ENCODE peak calls at places on chromosomes 1 and 21, in nine cellular contexts. Z is K562, V is astrocyte of the spinal cord, R is stomach, W is type B pancreatic cell, T is lower lobe of right lung, D is B cell, Q is right lobe of liver, K is GM20000. M is an unnamed sample.

GRCh38 chr1:205787287-205787916 is 12.1 kb upstream of the RAB29 start:
- DNase-seq in V (no peak), D (no peak), W (no peak), K (no peak), Q (no peak), T (no peak), Z (no peak), R (no peak), M (no peak)

GRCh38 chr1:226656201-226656600 is 82.9 kb downstream of the ITPKB start:
- DNase-seq in W (no peak), V (no peak), D (no peak), R (peak), K (no peak), Q (peak), Z (no peak), T (no peak), M (no peak)

GRCh38 chr1:202587859-202588480 is 122.3 kb downstream of the SYT2 start:
- DNase-seq in D (no peak), Z (no peak), K (no peak), W (no peak), Q (no peak), T (no peak), V (no peak), R (no peak), M (no peak)

GRCh38 chr21:26447932-26448331 is 125.2 kb downstream of the CYYR1 start:
- DNase-seq in D (no peak), Z (no peak), K (no peak), V (no peak), R (no peak), T (no peak), W (no peak), Q (no peak), M (no peak)

GRCh38 chr1:154842635-154843034 is 27.4 kb downstream of the KCNN3 start:
- DNase-seq in W (no peak), D (no peak), R (no peak), Z (no peak), V (no peak), Q (no peak), T (no peak), K (no peak), M (no peak)

GRCh38 chr1:155006601-155007101 is 4.0 kb downstream of the ZBTB7B start:
- DNase-seq in Q (no peak), W (no peak), V (no peak), Z (no peak), D (no peak), T (no peak), R (no peak), K (no peak), M (no peak)

GRCh38 chr1:161119379-161120061 is 1.6 kb downstream of the NIT1 start:
- DNase-seq in K (peak), V (peak), T (no peak), Q (peak), W (no peak), R (no peak), Z (peak), D (no peak), M (peak)

GRCh38 chr1:107430540-107431228 is 289.8 kb downstream of the NTNG1 start:
- DNase-seq in D (peak), Z (peak), T (no peak), K (peak), W (no peak), V (peak), R (peak), Q (peak), M (no peak)

GRCh38 chr1:205275133-205275532 is 46.4 kb downstream of the NUAK2 start:
- DNase-seq in Z (no peak), D (peak), K (no peak), W (no peak), V (no peak), T (peak), Q (peak), R (peak), M (no peak)

GRCh38 chr1:210230149-210230695 is 2.4 kb upstream of the SERTAD4 start:
- DNase-seq in K (no peak), T (no peak), W (no peak), V (no peak), R (no peak), D (no peak), Z (no peak), Q (no peak), M (no peak)

GRCh38 chr21:32215306-32215685 is 63.6 kb downstream of the MIS18A start:
- DNase-seq in D (no peak), Z (no peak), W (peak), K (no peak), V (no peak), T (no peak), Q (no peak), R (no peak), M (no peak)

GRCh38 chr1:10685851-10686403 is 110.5 kb downstream of the CASZ1 start:
- DNase-seq in R (peak), D (no peak), V (no peak), Z (no peak), W (no peak), K (no peak), T (no peak), Q (no peak), M (no peak)

GRCh38 chr1:219066631-219067349 is 106.9 kb upstream of the LYPLAL1 start:
- DNase-seq in T (no peak), W (no peak), Z (no peak), Q (no peak), D (no peak), V (peak), K (no peak), R (no peak), M (no peak)

GRCh38 chr1:114270255-114271117 is 116.8 kb upstream of the SYT6 start:
- DNase-seq in Q (no peak), R (no peak), T (no peak), D (no peak), W (no peak), K (no peak), Z (no peak), V (no peak), M (no peak)

GRCh38 chr1:84406209-84406917 is 8.1 kb downstream of the DNASE2B start:
- DNase-seq in W (no peak), V (peak), D (no peak), R (no peak), K (no peak), Z (no peak), Q (no peak), T (no peak), M (no peak)

GRCh38 chr21:45735259-45736000 is 91.9 kb downstream of the PCBP3 start:
- DNase-seq in Z (no peak), K (no peak), T (no peak), Q (no peak), D (no peak), R (no peak), W (no peak), V (no peak), M (no peak)

GRCh38 chr1:156055649-156056048 is 1.1 kb downstream of the LAMTOR2 start:
- DNase-seq in V (no peak), W (no peak), T (no peak), Z (no peak), R (no peak), Q (no peak), D (no peak), K (no peak), M (no peak)

GRCh38 chr1:65979145-65979544 is 186.4 kb downstream of the PDE4B start:
- DNase-seq in T (no peak), R (no peak), D (no peak), Q (no peak), V (peak), W (no peak), Z (no peak), K (no peak), M (no peak)

GRCh38 chr1:191575180-191575579 is 583.1 kb upstream of the RGS18 start:
- DNase-seq in Z (no peak), W (no peak), T (no peak), K (no peak), R (no peak), Q (no peak), D (no peak), V (peak), M (no peak)

GRCh38 chr1:150809651-150810050 is 1.6 kb upstream of the CTSK start:
- DNase-seq in K (no peak), T (no peak), R (no peak), W (no peak), D (no peak), Q (no peak), Z (no peak), V (peak), M (no peak)

GRCh38 chr1:116949213-116949985 is 39.7 kb downstream of the PTGFRN start:
- DNase-seq in T (no peak), R (no peak), W (no peak), V (no peak), K (no peak), D (no peak), Z (no peak), Q (no peak), M (no peak)

GRCh38 chr1:183069562-183070216 is 46.5 kb downstream of the LAMC1 start:
- DNase-seq in W (no peak), T (peak), R (no peak), V (no peak), Z (no peak), K (no peak), D (no peak), Q (no peak), M (no peak)

GRCh38 chr1:245462161-245462560 is 307.4 kb downstream of the KIF26B start:
- DNase-seq in V (no peak), R (no peak), Z (no peak), T (no peak), D (no peak), K (no peak), W (no peak), Q (no peak), M (no peak)

GRCh38 chr1:204946640-204947039 is 76.0 kb downstream of the NFASC start:
- DNase-seq in Z (no peak), R (no peak), T (no peak), Q (no peak), W (no peak), D (no peak), K (no peak), V (no peak), M (no peak)

GRCh38 chr1:1175221-1176062 is 1.8 kb downstream of the TTLL10 start:
- DNase-seq in K (peak), W (no peak), V (no peak), T (no peak), R (no peak), Z (no peak), D (no peak), Q (peak), M (peak)

GRCh38 chr1:67188137-67188536 is 21.9 kb downstream of the IL23R start:
- DNase-seq in V (no peak), R (no peak), W (no peak), Q (no peak), T (no peak), D (no peak), K (no peak), Z (no peak), M (no peak)

GRCh38 chr1:43366179-43366578 is 1.6 kb downstream of the ELOVL1 start:
- DNase-seq in T (peak), K (no peak), Z (peak), W (no peak), R (peak), Q (no peak), V (no peak), D (no peak), M (no peak)

GRCh38 chr1:190436615-190437014 is 41.0 kb downstream of the BRINP3 start:
- DNase-seq in K (peak), T (no peak), D (no peak), Q (no peak), V (peak), R (no peak), W (no peak), Z (no peak), M (no peak)

GRCh38 chr1:48251858-48252257 is 29.3 kb downstream of the SLC5A9 start:
- DNase-seq in R (no peak), W (no peak), V (no peak), D (no peak), Q (no peak), K (no peak), T (no peak), Z (no peak), M (no peak)

GRCh38 chr1:48248356-48248755 is 25.8 kb downstream of the SLC5A9 start:
- DNase-seq in T (no peak), W (no peak), D (no peak), Z (no peak), V (no peak), K (no peak), Q (no peak), R (no peak), M (no peak)

GRCh38 chr1:48250572-48250971 is 28.1 kb downstream of the SLC5A9 start:
- DNase-seq in W (no peak), R (peak), V (no peak), T (no peak), Q (no peak), Z (no peak), K (no peak), D (no peak), M (no peak)

GRCh38 chr1:48251323-48251722 is 28.8 kb downstream of the SLC5A9 start:
- DNase-seq in D (no peak), Z (no peak), R (no peak), W (no peak), K (no peak), T (no peak), V (no peak), Q (no peak), M (no peak)

GRCh38 chr1:48249868-48250267 is 27.4 kb downstream of the SLC5A9 start:
- DNase-seq in T (no peak), R (no peak), W (no peak), V (no peak), K (no peak), Q (no peak), Z (no peak), D (no peak), M (no peak)
- TF ChIP-seq CTCF in T (no peak), R (no peak), W (no peak), V (no peak), K (no peak), Q (no peak), Z (no peak), D (no peak), M (no peak)

GRCh38 chr21:28779914-28780313 is 212.8 kb downstream of the LTN1 start:
- DNase-seq in D (no peak), R (no peak), V (no peak), W (no peak), T (no peak), Q (no peak), K (no peak), Z (no peak), M (no peak)

GRCh38 chr21:28775071-28775470 is 217.6 kb downstream of the LTN1 start:
- DNase-seq in V (no peak), Z (no peak), R (no peak), D (no peak), K (no peak), W (no peak), Q (no peak), T (no peak), M (no peak)

GRCh38 chr21:28771790-28772501 is 220.7 kb downstream of the LTN1 start:
- DNase-seq in D (no peak), Q (no peak), V (peak), K (no peak), Z (no peak), T (no peak), R (no peak), W (no peak), M (no peak)

GRCh38 chr21:28773036-28773435 is 219.6 kb downstream of the LTN1 start:
- DNase-seq in Q (no peak), T (no peak), R (no peak), Z (no peak), W (no peak), V (no peak), K (no peak), D (no peak), M (no peak)

DNA sequence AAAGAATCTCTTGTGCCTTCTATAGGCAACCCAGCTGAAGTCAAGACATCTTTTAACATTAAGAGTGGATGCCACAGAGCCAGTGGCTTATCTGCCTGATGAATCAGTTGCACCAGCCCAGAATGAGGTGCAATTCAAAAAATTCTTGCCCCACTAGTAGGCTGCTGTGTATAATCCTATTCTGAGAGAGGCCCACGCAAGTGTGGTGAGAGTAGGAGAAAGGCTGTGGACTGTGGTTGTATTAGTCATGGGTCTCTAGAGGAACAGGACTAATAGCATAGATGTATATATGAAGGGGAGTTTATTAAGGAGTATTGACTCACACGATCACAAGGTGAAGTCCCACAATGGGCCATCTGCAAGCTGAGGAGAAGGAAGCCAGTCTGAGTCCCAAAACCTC is 216.4 kb downstream of the LTN1 start:
- DNase-seq in W (no peak), R (no peak), D (no peak), V (peak), Q (no peak), T (no peak), K (no peak), Z (no peak), M (no peak)
- TF ChIP-seq CTCF in W (no peak), R (no peak), D (no peak), V (no peak), Q (no peak), T (no peak), K (no peak), Z (no peak), M (no peak)

GRCh38 chr1:24155011-24155782 is 12.3 kb upstream of the IL22RA1 start:
- DNase-seq in T (no peak), W (peak), R (peak), V (no peak), K (peak), Q (peak), Z (peak), D (no peak), M (no peak)
- TF ChIP-seq CTCF in T (no peak), W (peak), R (no peak), V (peak), K (peak), Q (no peak), Z (peak), D (no peak), M (no peak)

GRCh38 chr1:216194721-216195120 is 228.5 kb downstream of the USH2A start:
- DNase-seq in K (no peak), D (no peak), T (no peak), Q (no peak), V (no peak), W (no peak), Z (no peak), R (no peak), M (no peak)

GRCh38 chr1:216190438-216190837 is 232.8 kb downstream of the USH2A start:
- DNase-seq in Q (no peak), D (no peak), V (no peak), K (no peak), R (no peak), Z (no peak), W (no peak), T (no peak), M (no peak)

DNA sequence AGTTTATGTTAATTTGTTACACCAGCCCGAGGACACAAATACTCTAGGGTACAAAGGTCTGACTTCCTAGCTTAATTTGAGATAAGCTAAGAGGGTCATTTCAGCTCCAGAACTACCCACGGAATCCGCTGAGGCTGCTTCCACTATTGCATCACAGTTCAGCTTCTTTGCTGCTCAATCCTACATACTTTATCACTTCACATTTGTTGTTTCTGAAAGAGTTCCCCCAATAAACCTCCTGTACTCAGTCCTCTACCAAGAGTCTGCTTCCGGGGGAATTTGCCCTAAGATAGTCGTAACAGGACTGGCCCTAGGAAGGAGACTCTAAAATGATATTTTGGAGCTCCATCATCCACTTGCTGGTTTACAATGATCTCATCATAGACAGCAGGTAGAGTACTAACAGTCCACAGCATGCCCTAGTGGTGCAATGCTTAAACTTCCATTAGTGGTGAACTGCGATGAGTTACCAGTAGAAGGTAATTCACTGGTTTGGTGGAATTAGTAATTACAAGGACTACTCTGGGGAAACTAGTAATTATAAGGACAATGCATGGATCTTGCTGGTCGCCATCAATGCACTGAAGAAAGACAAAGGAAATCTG is 229.3 kb downstream of the USH2A start:
- DNase-seq in R (no peak), W (no peak), K (no peak), T (no peak), D (no peak), Q (no peak), V (no peak), Z (no peak), M (no peak)
- TF ChIP-seq CTCF in R (no peak), W (peak), K (no peak), T (no peak), D (no peak), Q (no peak), V (peak), Z (no peak), M (no peak)

GRCh38 chr1:23395162-23395724 is 25.6 kb upstream of the ZNF436 start:
- DNase-seq in D (no peak), Q (no peak), W (no peak), Z (no peak), R (no peak), K (no peak), T (no peak), V (no peak), M (no peak)
- TF ChIP-seq CTCF in D (no peak), Q (no peak), W (no peak), Z (no peak), R (no peak), K (no peak), T (no peak), V (no peak), M (no peak)

GRCh38 chr1:8871539-8871935 is 6.9 kb downstream of the ENO1 start:
- DNase-seq in W (no peak), T (no peak), Z (no peak), V (no peak), R (no peak), D (no peak), K (no peak), Q (no peak), M (no peak)
- TF ChIP-seq CTCF in W (peak), T (peak), Z (peak), V (peak), R (no peak), D (no peak), K (no peak), Q (peak), M (peak)